ENCODE peak calls at places on chromosomes 3 and 15, in six cellular contexts. One of them, this sample, is unnamed.

GRCh38 chr15:60480149-60480548 is 1.2 kb upstream of the ICE2 start:
- DNase-seq in HuH-7.5: no peak
- DNase-seq in neural progenitor cell: no peak
- DNase-seq in WTC11: no peak
- DNase-seq in HTR-8/SVneo: no peak
- DNase-seq in T follicular helper cell: no peak
- DNase-seq in this sample: no peak

GRCh38 chr3:162166543-162166942 is 669.9 kb downstream of the OTOL1 start:
- DNase-seq in HuH-7.5: no peak
- DNase-seq in neural progenitor cell: no peak
- DNase-seq in WTC11: no peak
- DNase-seq in HTR-8/SVneo: no peak
- DNase-seq in T follicular helper cell: no peak
- DNase-seq in this sample: no peak

GRCh38 chr3:148309390-148310035 is 388.2 kb upstream of the AGTR1 start:
- DNase-seq in HuH-7.5: peak
- DNase-seq in neural progenitor cell: peak
- DNase-seq in WTC11: peak
- DNase-seq in HTR-8/SVneo: peak
- DNase-seq in T follicular helper cell: no peak
- DNase-seq in this sample: peak

GRCh38 chr3:58120075-58120812 is 90.5 kb downstream of the DNASE1L3 start:
- DNase-seq in HuH-7.5: no peak
- DNase-seq in neural progenitor cell: no peak
- DNase-seq in WTC11: no peak
- DNase-seq in HTR-8/SVneo: no peak
- DNase-seq in T follicular helper cell: no peak
- DNase-seq in this sample: no peak

GRCh38 chr3:173009410-173009809 is 131.6 kb downstream of the SPATA16 start:
- DNase-seq in HuH-7.5: no peak
- DNase-seq in neural progenitor cell: no peak
- DNase-seq in WTC11: no peak
- DNase-seq in HTR-8/SVneo: no peak
- DNase-seq in T follicular helper cell: no peak
- DNase-seq in this sample: no peak

GRCh38 chr15:25611603-25612002 is 172.8 kb upstream of the UBE3A start:
- DNase-seq in HuH-7.5: no peak
- DNase-seq in neural progenitor cell: no peak
- DNase-seq in WTC11: no peak
- DNase-seq in HTR-8/SVneo: no peak
- DNase-seq in T follicular helper cell: no peak
- DNase-seq in this sample: no peak

GRCh38 chr3:38313685-38314084 is 31.6 kb downstream of the SLC22A14 start:
- DNase-seq in HuH-7.5: no peak
- DNase-seq in neural progenitor cell: no peak
- DNase-seq in WTC11: no peak
- DNase-seq in HTR-8/SVneo: no peak
- DNase-seq in T follicular helper cell: no peak
- DNase-seq in this sample: no peak

GRCh38 chr15:90376789-90377188 is 11.3 kb upstream of the IQGAP1 start:
- DNase-seq in HuH-7.5: no peak
- DNase-seq in neural progenitor cell: no peak
- DNase-seq in WTC11: no peak
- DNase-seq in HTR-8/SVneo: no peak
- DNase-seq in T follicular helper cell: peak
- DNase-seq in this sample: peak

GRCh38 chr15:90530250-90531051 is 728 bp downstream of the CRTC3 start:
- DNase-seq in HuH-7.5: peak
- DNase-seq in neural progenitor cell: peak
- DNase-seq in WTC11: peak
- DNase-seq in HTR-8/SVneo: peak
- DNase-seq in T follicular helper cell: peak
- DNase-seq in this sample: peak

GRCh38 chr3:174162550-174162949 is 696.6 kb upstream of the NAALADL2 start:
- DNase-seq in HuH-7.5: no peak
- DNase-seq in neural progenitor cell: no peak
- DNase-seq in WTC11: no peak
- DNase-seq in HTR-8/SVneo: no peak
- DNase-seq in T follicular helper cell: no peak
- DNase-seq in this sample: no peak

GRCh38 chr15:65819563-65819960 is 27.5 kb upstream of the DENND4A start:
- DNase-seq in HuH-7.5: no peak
- DNase-seq in neural progenitor cell: no peak
- DNase-seq in WTC11: no peak
- DNase-seq in HTR-8/SVneo: no peak
- DNase-seq in T follicular helper cell: no peak
- DNase-seq in this sample: peak

GRCh38 chr15:68227806-68228142 is 1.8 kb downstream of the CLN6 start:
- DNase-seq in HuH-7.5: no peak
- DNase-seq in neural progenitor cell: no peak
- DNase-seq in WTC11: no peak
- DNase-seq in HTR-8/SVneo: no peak
- DNase-seq in T follicular helper cell: no peak
- DNase-seq in this sample: no peak

GRCh38 chr15:67839358-67839928 is 402 bp downstream of the RNU6-1 start:
- DNase-seq in HuH-7.5: peak
- DNase-seq in neural progenitor cell: no peak
- DNase-seq in WTC11: no peak
- DNase-seq in HTR-8/SVneo: no peak
- DNase-seq in T follicular helper cell: no peak
- DNase-seq in this sample: peak

GRCh38 chr3:22685598-22685997 is 517.5 kb upstream of the UBE2E2 start:
- DNase-seq in HuH-7.5: no peak
- DNase-seq in neural progenitor cell: peak
- DNase-seq in WTC11: no peak
- DNase-seq in HTR-8/SVneo: no peak
- DNase-seq in T follicular helper cell: no peak
- DNase-seq in this sample: no peak

GRCh38 chr15:94677202-94677790 is 445.9 kb downstream of the MCTP2 start:
- DNase-seq in HuH-7.5: no peak
- DNase-seq in neural progenitor cell: no peak
- DNase-seq in WTC11: no peak
- DNase-seq in HTR-8/SVneo: no peak
- DNase-seq in T follicular helper cell: no peak
- DNase-seq in this sample: no peak

GRCh38 chr15:66862111-66862815 is 160.2 kb downstream of the SMAD6 start:
- DNase-seq in HuH-7.5: no peak
- DNase-seq in neural progenitor cell: no peak
- DNase-seq in WTC11: no peak
- DNase-seq in HTR-8/SVneo: no peak
- DNase-seq in T follicular helper cell: no peak
- DNase-seq in this sample: no peak

GRCh38 chr15:97840501-97840900 is 120.0 kb upstream of the ARRDC4 start:
- DNase-seq in HuH-7.5: no peak
- DNase-seq in neural progenitor cell: no peak
- DNase-seq in WTC11: no peak
- DNase-seq in HTR-8/SVneo: no peak
- DNase-seq in T follicular helper cell: no peak
- DNase-seq in this sample: no peak

GRCh38 chr3:46918634-46919033 is 41.1 kb downstream of the PTH1R start:
- DNase-seq in HuH-7.5: no peak
- DNase-seq in neural progenitor cell: no peak
- DNase-seq in WTC11: no peak
- DNase-seq in HTR-8/SVneo: no peak
- DNase-seq in T follicular helper cell: no peak
- DNase-seq in this sample: no peak

GRCh38 chr3:192039593-192039992 is 578.6 kb downstream of the PYDC2 start:
- DNase-seq in HuH-7.5: no peak
- DNase-seq in neural progenitor cell: no peak
- DNase-seq in WTC11: no peak
- DNase-seq in HTR-8/SVneo: no peak
- DNase-seq in T follicular helper cell: no peak
- DNase-seq in this sample: no peak

GRCh38 chr3:157129782-157130137 is 30.2 kb downstream of the CCNL1 start:
- DNase-seq in HuH-7.5: no peak
- DNase-seq in neural progenitor cell: peak
- DNase-seq in WTC11: no peak
- DNase-seq in HTR-8/SVneo: no peak
- DNase-seq in T follicular helper cell: no peak
- DNase-seq in this sample: no peak

GRCh38 chr3:73072634-73073033 is 11.2 kb downstream of the EBLN2 start:
- DNase-seq in HuH-7.5: no peak
- DNase-seq in neural progenitor cell: no peak
- DNase-seq in WTC11: no peak
- DNase-seq in HTR-8/SVneo: no peak
- DNase-seq in T follicular helper cell: no peak
- DNase-seq in this sample: no peak